ENCODE peak calls at places on chromosomes 2 and 18, in five cellular contexts. B is sigmoid colon; L is heart left ventricle; J is CD8-positive, alpha-beta T cell; F is mammary epithelial cell. E is an unnamed sample. For H3K27me3, the result is how much of the 10 kb centered on the place peaks cover.

GRCh38 chr2:223815884-223816570 is 21.4 kb downstream of the AP1S3 start:
- DNase-seq in B (no peak), L (no peak), J (no peak), F (no peak), E (no peak)

GRCh38 chr18:35039633-35040032 is 1.6 kb upstream of the MAPRE2 start:
- DNase-seq in B (no peak), L (no peak), J (no peak), F (no peak), E (peak)

GRCh38 chr2:10048501-10049171 is 5.3 kb downstream of the KLF11 start:
- DNase-seq in B (no peak), L (no peak), J (no peak), F (peak), E (peak)

GRCh38 chr18:34870916-34871315 is 160.8 kb downstream of the DTNA start:
- DNase-seq in B (no peak), L (no peak), J (no peak), F (no peak), E (no peak)

GRCh38 chr2:46125798-46126197 is 171.4 kb upstream of the EPAS1 start:
- DNase-seq in B (no peak), L (no peak), J (no peak), F (no peak), E (no peak)

GRCh38 chr2:53636616-53637015 is 131.0 kb upstream of the CHAC2 start:
- DNase-seq in B (no peak), L (no peak), J (no peak), F (no peak), E (peak)

GRCh38 chr2:180670302-180671003 is 310.0 kb upstream of the UBE2E3 start:
- DNase-seq in B (no peak), L (no peak), J (no peak), F (peak), E (no peak)

GRCh38 chr2:120539937-120540718 is 194.2 kb downstream of the INHBB start:
- DNase-seq in B (peak), L (peak), J (no peak), F (peak), E (peak)

GRCh38 chr2:223062304-223062845 is 10.4 kb downstream of the KCNE4 start:
- DNase-seq in B (no peak), L (no peak), J (no peak), F (no peak), E (peak)

GRCh38 chr18:10783941-10784340 is 258.1 kb downstream of the NAPG start:
- DNase-seq in B (no peak), L (no peak), J (no peak), F (no peak), E (no peak)

GRCh38 chr2:222930862-222931261 is 70.0 kb downstream of the ACSL3 start:
- DNase-seq in B (no peak), L (no peak), J (no peak), F (no peak), E (no peak)

GRCh38 chr18:27540126-27540525 is 355.0 kb upstream of the CHST9 start:
- DNase-seq in B (no peak), L (no peak), J (no peak), F (no peak), E (no peak)

GRCh38 chr2:48269126-48269822 is 260.7 kb upstream of the STON1 start:
- DNase-seq in B (no peak), L (no peak), J (no peak), F (no peak), E (no peak)

GRCh38 chr2:110853516-110853915 is 121.1 kb downstream of the ACOXL start:
- DNase-seq in B (no peak), L (no peak), J (peak), F (no peak), E (peak)

GRCh38 chr2:158024288-158024898 is 77.3 kb upstream of the UPP2 start:
- DNase-seq in B (no peak), L (peak), J (peak), F (peak), E (peak)

GRCh38 chr2:22748909-22749308 is 636.1 kb upstream of the KLHL29 start:
- DNase-seq in B (no peak), L (no peak), J (no peak), F (no peak), E (no peak)

GRCh38 chr2:8627019-8627691 is 54.7 kb upstream of the ID2 start:
- DNase-seq in B (no peak), L (no peak), J (no peak), F (no peak), E (no peak)

GRCh38 chr18:46335551-46336059 is 231.4 kb downstream of the HAUS1 start:
- DNase-seq in B (peak), L (no peak), J (no peak), F (no peak), E (no peak)

GRCh38 chr2:217915706-217916105 is 87.1 kb downstream of the TNS1 start:
- DNase-seq in B (peak), L (peak), J (no peak), F (no peak), E (no peak)

GRCh38 chr2:216242365-216242764 is 129.9 kb downstream of the MARCHF4 start:
- DNase-seq in B (peak), L (no peak), J (no peak), F (no peak), E (no peak)

GRCh38 chr18:48161911-48162698 is 231.6 kb upstream of the SMAD2 start:
- DNase-seq in B (peak), L (no peak), J (no peak), F (peak), E (no peak)

GRCh38 chr2:63099032-63099431 is 48.4 kb downstream of the OTX1 start:
- DNase-seq in B (no peak), L (no peak), J (no peak), F (no peak), E (no peak)

GRCh38 chr18:58103339-58103930 is 59.4 kb downstream of the NEDD4L start:
- DNase-seq in B (no peak), L (no peak), J (no peak), F (no peak), E (no peak)

GRCh38 chr2:106057206-106057605 is 136.9 kb downstream of the UXS1 start:
- DNase-seq in B (no peak), L (no peak), J (peak), F (peak), E (no peak)

GRCh38 chr2:160227252-160227651 is 27.2 kb upstream of the ITGB6 start:
- DNase-seq in B (no peak), L (no peak), J (no peak), F (peak), E (peak)

GRCh38 chr2:112092286-112093041 is 37.4 kb downstream of the TMEM87B start:
- DNase-seq in B (no peak), L (no peak), J (no peak), F (peak), E (peak)

GRCh38 chr2:177711472-177712276 is 319.1 kb downstream of the AGPS start:
- DNase-seq in B (no peak), L (no peak), J (no peak), F (no peak), E (no peak)

GRCh38 chr2:233142355-233142897 is 82.3 kb downstream of the INPP5D start:
- DNase-seq in B (no peak), L (no peak), J (peak), F (no peak), E (no peak)

DNA sequence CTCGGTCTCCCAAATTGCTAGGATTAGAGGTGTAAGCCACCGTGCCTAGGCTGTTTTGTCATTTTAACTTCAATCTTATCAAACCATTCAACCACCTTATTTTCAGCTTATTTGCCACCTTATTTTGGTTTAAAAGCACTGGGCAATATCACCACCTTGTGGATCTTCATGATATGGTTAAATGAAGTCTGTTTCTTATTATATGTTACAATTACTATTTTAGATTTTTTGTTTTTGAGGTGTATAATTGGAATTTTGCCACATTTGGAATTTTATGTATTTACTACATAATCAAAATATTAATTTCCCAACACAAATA is 43.8 kb upstream of the SCN9A start:
- DNase-seq in B (no peak), L (no peak), J (no peak), F (peak), E (peak)
- TF ChIP-seq CTCF in B (no peak), L (peak), J (no peak), F (peak), E (peak)

DNA sequence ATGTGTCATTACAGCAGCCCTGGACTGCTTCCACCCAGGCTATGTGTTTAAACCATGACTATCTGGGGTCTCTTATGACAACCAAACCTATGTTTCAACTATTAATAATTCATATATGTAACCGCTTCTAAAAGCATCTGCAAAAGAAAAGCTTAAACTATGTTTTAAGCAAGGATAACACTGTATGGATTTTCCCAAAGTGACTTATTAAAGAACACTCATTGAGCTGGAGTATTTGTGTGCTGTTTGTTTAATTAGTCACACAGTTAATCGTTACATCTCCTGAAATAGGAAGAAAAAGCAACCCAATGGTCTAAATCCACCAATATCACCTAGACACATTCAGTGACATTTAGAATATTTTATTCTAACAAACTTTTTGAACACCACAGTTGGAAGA is 51.3 kb downstream of the TMEM163 start:
- DNase-seq in B (no peak), L (no peak), J (no peak), F (no peak), E (no peak)
- H3K27me3 ChIP-seq in B (under half), L (under half), J (under half), F (under half), E (under half)

DNA sequence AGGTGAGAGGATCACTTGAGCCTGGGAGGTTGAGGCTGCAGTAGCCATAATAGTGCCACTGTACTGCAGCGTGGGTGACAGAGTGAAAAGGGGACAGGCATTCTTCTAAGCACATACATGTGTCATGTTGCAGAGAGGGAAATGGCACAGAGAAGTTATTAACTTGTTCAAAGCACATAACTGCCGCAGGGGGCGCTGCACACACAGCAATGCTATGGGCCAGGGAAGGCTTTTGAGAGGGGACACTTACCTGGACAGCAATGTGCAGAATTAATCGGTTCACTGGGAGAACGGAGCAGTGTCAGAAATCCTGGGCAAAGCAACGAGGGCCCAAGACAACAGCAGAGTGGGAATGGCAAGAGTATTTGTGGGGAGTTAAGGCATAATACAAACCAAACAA is 2.4 kb downstream of the SCYGR8 start:
- DNase-seq in B (no peak), L (no peak), J (no peak), F (no peak), E (no peak)
- TF ChIP-seq CTCF in B (no peak), L (no peak), J (no peak), F (peak), E (peak)

GRCh38 chr2:870426-870825 is 80.2 kb upstream of the SNTG2 start:
- DNase-seq in B (no peak), L (no peak), J (no peak), F (no peak), E (no peak)

GRCh38 chr2:871926-872680 is 78.5 kb upstream of the SNTG2 start:
- DNase-seq in B (no peak), L (no peak), J (no peak), F (no peak), E (no peak)

GRCh38 chr2:873651-874580 is 76.7 kb upstream of the SNTG2 start:
- DNase-seq in B (no peak), L (no peak), J (no peak), F (no peak), E (no peak)

GRCh38 chr2:871175-871727 is 79.4 kb upstream of the SNTG2 start:
- DNase-seq in B (no peak), L (no peak), J (no peak), F (no peak), E (no peak)

DNA sequence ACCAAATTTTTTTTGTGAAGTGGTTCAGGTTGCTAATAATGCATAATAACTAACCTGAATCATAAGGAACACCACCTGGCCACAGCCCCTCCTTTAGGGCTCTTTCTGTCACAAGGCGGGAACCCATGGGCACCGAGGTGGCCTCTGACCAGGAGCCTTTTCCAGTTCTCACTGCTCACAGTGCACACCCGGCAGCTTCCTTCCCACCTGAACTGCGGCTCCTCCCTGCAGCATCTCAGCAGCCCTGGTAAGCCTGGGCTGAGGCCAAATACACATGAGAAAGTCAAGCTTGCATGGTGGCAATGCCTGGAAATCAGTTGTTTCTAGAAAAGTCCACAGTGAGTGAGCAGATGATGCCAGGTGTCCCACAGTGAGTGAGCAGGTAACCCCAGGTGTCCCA is 77.6 kb upstream of the SNTG2 start:
- DNase-seq in B (no peak), L (no peak), J (no peak), F (no peak), E (no peak)
- H3K27me3 ChIP-seq in B (under half), L (under half), J (under half), F (under half), E (under half)

DNA sequence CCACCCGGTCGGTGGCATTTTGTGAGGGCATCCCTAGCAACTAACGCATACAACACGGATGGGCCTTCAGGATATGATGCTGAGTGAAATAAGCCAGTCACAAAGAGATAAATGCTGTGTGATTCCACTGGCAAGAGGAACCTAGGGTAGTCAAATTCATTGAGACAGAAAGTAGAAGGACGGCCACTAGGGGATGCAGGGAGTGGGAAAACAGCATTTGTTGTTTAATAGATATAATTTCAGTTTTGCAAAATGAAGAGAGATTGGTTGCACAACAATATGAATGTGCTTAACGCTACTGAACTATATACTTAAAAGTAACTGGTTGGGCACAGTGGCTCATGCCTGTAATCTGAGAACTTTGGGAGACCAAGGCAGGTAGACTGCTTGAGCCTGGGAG is 112.9 kb downstream of the AFF3 start:
- DNase-seq in B (no peak), L (no peak), J (no peak), F (no peak), E (no peak)
- TF ChIP-seq CTCF in B (no peak), L (no peak), J (no peak), F (no peak), E (peak)

GRCh38 chr2:73289304-73289703 is 4.0 kb downstream of the EGR4 start:
- DNase-seq in B (no peak), L (no peak), J (no peak), F (no peak), E (no peak)
- H3K27me3 ChIP-seq in B (half or more), L (under half), J (under half), F (under half), E (under half)